ENCODE peak calls at places on chromosomes 13 and 19, in four cellular contexts. U is Jurkat, Clone E6-1; F is neural progenitor cell; L is AG20443. D is an unnamed sample.

GRCh38 chr13:42524487-42525034 is 49.4 kb upstream of the TNFSF11 start:
- DNase-seq in U (no peak), F (no peak), L (no peak), D (no peak)

GRCh38 chr19:10566658-10567410 is 1.0 kb upstream of the KRI1 start:
- DNase-seq in U (no peak), F (no peak), L (no peak), D (no peak)

GRCh38 chr13:34207334-34207733 is 389.4 kb downstream of the RFC3 start:
- DNase-seq in U (no peak), F (no peak), L (peak), D (peak)

GRCh38 chr13:112844411-112844810 is 124.6 kb upstream of the MCF2L start:
- DNase-seq in U (no peak), F (no peak), L (no peak), D (no peak)

GRCh38 chr19:55472463-55472862 is 4.0 kb upstream of the ZNF628 start:
- DNase-seq in U (no peak), F (no peak), L (peak), D (peak)

GRCh38 chr13:36089130-36089529 is 42.1 kb downstream of the DCLK1 start:
- DNase-seq in U (no peak), F (no peak), L (no peak), D (no peak)

GRCh38 chr13:40172149-40172591 is 494.3 kb downstream of the FOXO1 start:
- DNase-seq in U (no peak), F (no peak), L (no peak), D (no peak)

GRCh38 chr13:19993024-19993423 is 34.5 kb downstream of the ZMYM2 start:
- DNase-seq in U (no peak), F (no peak), L (no peak), D (no peak)

GRCh38 chr19:3908266-3909054 is 24.4 kb upstream of the NMRK2 start:
- DNase-seq in U (no peak), F (no peak), L (no peak), D (no peak)

GRCh38 chr19:48802623-48803022 is 8.2 kb downstream of the BCAT2 start:
- DNase-seq in U (no peak), F (no peak), L (no peak), D (no peak)

GRCh38 chr13:26618726-26619125 is 61.2 kb downstream of the WASF3 start:
- DNase-seq in U (peak), F (no peak), L (no peak), D (no peak)

GRCh38 chr19:18309525-18310064 is 13.3 kb downstream of the LSM4 start:
- DNase-seq in U (no peak), F (no peak), L (no peak), D (no peak)

GRCh38 chr13:31522431-31522830 is 216.9 kb upstream of the RXFP2 start:
- DNase-seq in U (no peak), F (no peak), L (no peak), D (no peak)

GRCh38 chr13:24348385-24348784 is 39.0 kb downstream of the C1QTNF9 start:
- DNase-seq in U (no peak), F (no peak), L (peak), D (no peak)

GRCh38 chr13:44471686-44472085 is 98.1 kb downstream of the SERP2 start:
- DNase-seq in U (no peak), F (no peak), L (no peak), D (no peak)